ENCODE peak calls at places on chromosomes 13 and 19, in four cellular contexts. N is SK-MEL-5; R is psoas muscle; L is activated naive CD8-positive, alpha-beta T cell treated with anti-CD3 and anti-CD28 coated beads for 36 hours. Z is an unnamed sample.

GRCh38 chr13:78657699-78658629 is 991 bp downstream of the OBI1 start:
- DNase-seq in L (no peak), N (peak; percentile 17), R (no peak), Z (no peak)

GRCh38 chr19:30556230-30556711 is 184.1 kb downstream of the ZNF536 start:
- DNase-seq in R (no peak), L (no peak), N (no peak), Z (no peak)

GRCh38 chr13:29743229-29743786 is 107.1 kb downstream of the UBL3 start:
- DNase-seq in L (no peak), N (no peak), R (peak; percentile 54), Z (no peak)

GRCh38 chr19:21087871-21088270 is 5.9 kb downstream of the ZNF714 start:
- DNase-seq in N (no peak), L (no peak), R (no peak), Z (no peak)

GRCh38 chr13:42981317-42981716 is 10.7 kb downstream of the EPSTI1 start:
- DNase-seq in N (no peak), R (no peak), L (no peak), Z (no peak)

GRCh38 chr13:114304346-114305034 is 9.8 kb upstream of the CHAMP1 start:
- DNase-seq in L (no peak), N (no peak), R (no peak), Z (no peak)

GRCh38 chr13:111202745-111203144 is 87.6 kb downstream of the ARHGEF7 start:
- DNase-seq in R (no peak), N (peak; percentile 64), L (no peak), Z (no peak)

GRCh38 chr19:45591004-45591637 is 6.5 kb upstream of the OPA3 start:
- DNase-seq in N (no peak), R (peak; percentile 39), L (peak; percentile 56), Z (no peak)

GRCh38 chr13:41216160-41216559 is 21.8 kb upstream of the KBTBD7 start:
- DNase-seq in L (no peak), N (peak; percentile 63), R (no peak), Z (no peak)

GRCh38 chr13:107518292-107518691 is 697.0 kb downstream of the LIG4 start:
- DNase-seq in R (no peak), L (no peak), N (no peak), Z (no peak)

GRCh38 chr13:44236370-44236769 is 137.3 kb upstream of the SERP2 start:
- DNase-seq in L (no peak), N (no peak), R (no peak), Z (no peak)

GRCh38 chr19:2334426-2334825 is 5.9 kb downstream of the SPPL2B start:
- DNase-seq in L (no peak), R (no peak), N (no peak), Z (no peak)